ENCODE peak calls at places on chromosomes 7 and 10, in nine cellular contexts. T is NB4, P is A549, G is HepG2, O is HCT116, L is Peyer's patch, Q is adrenal gland, Y is body of pancreas, F is prostate gland. C is an unnamed sample.

GRCh38 chr7:14381306-14381705 is 391.8 kb upstream of the ETV1 start:
- DNase-seq in O (no peak), P (no peak), T (no peak), Q (no peak), L (no peak), Y (no peak), F (no peak), G (no peak), C (no peak)

GRCh38 chr7:53315986-53316385 is 280.6 kb downstream of the POM121L12 start:
- DNase-seq in P (no peak), Y (peak; percentile 7), G (no peak), T (no peak), L (no peak), O (no peak), F (no peak), Q (no peak), C (no peak)

GRCh38 chr7:28481131-28481926 is 69.0 kb downstream of the CREB5 start:
- DNase-seq in Q (no peak), Y (no peak), G (no peak), T (no peak), P (no peak), O (no peak), L (no peak), F (no peak), C (no peak)

GRCh38 chr7:157097056-157097329 is 41.7 kb upstream of the UBE3C start:
- DNase-seq in F (no peak), O (no peak), Y (no peak), L (no peak), T (no peak), G (no peak), P (no peak), Q (no peak), C (no peak)

GRCh38 chr10:48450811-48451466 is 144.5 kb downstream of the MAPK8 start:
- DNase-seq in O (no peak), F (no peak), L (no peak), P (no peak), Q (no peak), T (no peak), G (no peak), Y (no peak), C (peak; percentile 22)

GRCh38 chr10:5976689-5977470 is 463 bp downstream of the IL15RA start:
- DNase-seq in Y (peak; percentile 66), F (peak; percentile 24), Q (peak; percentile 55), T (peak; percentile 62), L (peak; percentile 62), G (no peak), O (peak; percentile 18), P (peak; percentile 55), C (peak; percentile 52)

GRCh38 chr10:80471715-80472233 is 17.7 kb downstream of the TSPAN14 start:
- DNase-seq in L (no peak), T (no peak), Q (no peak), O (peak; percentile 56), Y (no peak), P (no peak), G (no peak), F (no peak), C (no peak)

GRCh38 chr10:80464557-80465466 is 10.7 kb downstream of the TSPAN14 start:
- DNase-seq in Y (peak; percentile 71), L (no peak), O (no peak), Q (peak; percentile 44), P (no peak), G (peak; percentile 97), T (peak; percentile 47), F (no peak), C (peak; percentile 47)

GRCh38 chr10:112177247-112177646 is 6.3 kb downstream of the GPAM start:
- DNase-seq in O (no peak), Q (no peak), Y (no peak), L (no peak), F (no peak), T (no peak), G (peak; percentile 92), P (no peak), C (no peak)

GRCh38 chr10:65518379-65518778 is 1407.5 kb upstream of the LRRTM3 start:
- DNase-seq in O (peak; percentile 8), L (no peak), Q (no peak), P (peak; percentile 72), Y (no peak), G (peak; percentile 31), F (no peak), T (no peak), C (no peak)

GRCh38 chr10:54368984-54369383 is 432.0 kb downstream of the PCDH15 start:
- DNase-seq in F (no peak), L (no peak), G (no peak), P (peak; percentile 5), O (no peak), Q (no peak), Y (no peak), T (no peak), C (no peak)

GRCh38 chr10:76082956-76083355 is 651.5 kb downstream of the LRMDA start:
- DNase-seq in P (peak; percentile 52), O (peak; percentile 74), F (no peak), G (no peak), T (peak; percentile 17), L (no peak), Q (no peak), Y (no peak), C (no peak)

DNA sequence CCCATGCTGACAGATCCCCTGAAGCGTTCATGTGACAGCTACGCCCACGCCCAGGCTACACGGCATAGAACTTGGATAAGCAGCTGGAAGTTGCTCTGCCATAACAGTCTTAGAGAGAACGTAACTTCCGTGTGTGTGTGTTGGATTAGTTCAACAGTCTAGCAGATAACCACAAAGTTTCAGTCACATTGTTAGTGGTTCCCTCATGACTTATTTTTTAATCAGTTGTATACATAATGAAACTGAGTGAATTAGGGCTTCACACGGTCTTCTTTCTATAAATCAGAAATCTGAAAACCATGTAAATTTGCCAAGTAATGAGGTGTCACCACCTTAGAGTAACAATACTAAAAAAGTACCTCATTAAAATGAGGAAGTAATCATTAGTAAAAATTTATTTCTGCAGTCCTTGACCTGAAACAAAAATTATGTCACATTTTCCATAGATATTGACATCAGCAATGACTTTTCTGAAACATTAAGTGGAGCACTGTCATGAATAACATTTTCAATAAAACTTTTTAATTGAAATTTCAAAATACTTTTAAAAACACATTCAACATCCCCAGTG is 21.7 kb upstream of the MACC1 start:
- DNase-seq in P (no peak), L (peak; percentile 65), O (no peak), Y (no peak), Q (no peak), G (no peak), T (no peak), F (no peak), C (peak; percentile 43)
- TF ChIP-seq POLR2A in P (no peak), L (no peak), O (no peak), Y (no peak), Q (no peak), G (no peak), T (no peak), F (no peak), C (no peak)

DNA sequence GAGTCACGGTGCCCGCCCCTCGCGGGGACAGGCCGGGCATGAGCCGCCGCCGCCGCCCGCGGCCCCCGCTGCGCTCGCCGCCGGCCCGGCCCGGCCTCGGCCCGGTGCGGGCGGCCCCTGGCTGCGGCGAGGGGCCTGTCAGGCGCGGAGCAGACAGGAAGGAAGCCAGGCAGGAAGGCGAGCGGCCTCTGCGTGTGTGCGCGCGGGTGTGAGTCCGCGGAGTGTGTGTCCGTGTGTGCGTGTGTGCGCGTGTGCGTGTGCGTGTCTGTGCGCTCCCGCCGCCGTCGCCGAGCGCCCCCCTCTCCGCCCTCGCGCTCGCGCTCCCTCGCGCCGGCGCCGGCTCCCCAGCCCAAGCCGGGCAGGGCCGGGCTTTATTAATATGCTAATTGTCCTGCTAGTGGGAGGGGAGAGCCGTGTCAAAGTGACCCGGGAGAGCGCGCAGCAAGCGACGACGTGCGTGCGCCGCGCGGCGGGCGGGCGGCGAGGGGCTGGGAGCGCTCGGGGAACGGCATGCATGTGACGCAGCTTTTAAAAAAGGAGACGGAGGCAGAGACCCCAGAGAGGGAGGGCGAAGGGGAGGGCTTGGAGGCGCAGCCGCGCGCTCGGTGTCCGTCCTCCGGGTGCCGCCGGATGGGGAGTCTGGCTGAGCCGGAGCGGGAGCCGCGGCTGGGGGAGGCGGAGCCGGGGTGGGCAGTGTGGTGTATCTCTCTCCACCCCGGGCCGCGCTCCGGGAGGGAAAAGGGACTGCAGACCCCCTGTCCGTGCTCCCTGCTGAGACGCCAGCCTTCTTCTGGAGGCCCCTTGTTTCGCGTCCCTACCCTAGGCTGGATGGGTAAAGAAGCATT is at the start of gene LDB1:
- DNase-seq in Y (peak; percentile 81), P (peak; percentile 72), L (peak; percentile 76), G (peak; percentile 62), Q (peak; percentile 81), T (peak; percentile 91), O (peak; percentile 65), F (peak; percentile 78), C (peak; percentile 79)
- TF ChIP-seq POLR2A in Y (peak; percentile 80), P (peak; percentile 62), L (peak; percentile 84), G (peak; percentile 63), Q (peak; percentile 90), T (peak; percentile 89), O (peak; percentile 69), F (peak; percentile 100), C (peak; percentile 63)

DNA sequence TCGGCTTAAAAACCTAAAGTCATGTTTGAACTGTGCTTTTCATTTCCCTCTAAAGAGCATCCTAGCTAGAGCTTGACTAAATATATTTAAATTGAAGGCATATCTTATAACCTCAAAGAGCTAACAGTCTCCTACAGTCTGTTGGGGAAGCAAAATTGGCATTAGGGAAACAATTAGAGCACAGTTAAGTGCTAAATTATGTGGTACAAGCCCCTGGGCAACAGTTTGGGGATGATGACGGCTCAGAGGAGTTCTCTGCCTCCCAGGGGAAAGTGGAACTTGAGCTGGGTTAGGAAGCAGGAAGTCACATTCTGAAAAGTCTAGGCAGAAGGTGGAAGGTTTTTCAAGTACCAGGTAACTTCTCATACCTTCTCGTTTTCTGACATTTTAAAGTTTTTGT is 18.6 kb upstream of the GOT1 start:
- DNase-seq in T (no peak), P (no peak), L (no peak), Y (no peak), Q (no peak), O (no peak), F (no peak), G (no peak), C (no peak)
- TF ChIP-seq POLR2A in T (no peak), P (no peak), L (no peak), Y (no peak), Q (no peak), O (no peak), F (no peak), G (no peak), C (no peak)

GRCh38 chr10:24722676-24723385 is 856 bp downstream of the ARHGAP21 start:
- DNase-seq in O (no peak), F (peak; percentile 25), Y (peak; percentile 70), T (peak; percentile 57), P (peak; percentile 60), G (peak; percentile 41), Q (peak; percentile 58), L (peak; percentile 50), C (peak; percentile 68)
- TF ChIP-seq POLR2A in O (no peak), F (no peak), Y (peak; percentile 61), T (no peak), P (peak; percentile 7), G (no peak), Q (no peak), L (no peak), C (no peak)

C was measured in stomach.